ENCODE peak calls at places on chromosomes 11 and 22, in six cellular contexts. X is CD4-positive, alpha-beta T cell; Y is naive thymus-derived CD4-positive, alpha-beta T cell; L is activated CD4-positive, alpha-beta T cell treated with anti-CD3 and anti-CD28 coated beads for 36 hours; Q is T-cell; T is CD4-positive, CD25-positive, alpha-beta regulatory T cell. C is an unnamed sample.

GRCh38 chr22:29328055-29328454 is 12.6 kb upstream of the RASL10A start:
- ATAC-seq in Q (no peak), X (no peak), T (no peak), Y (no peak), L (peak), C (peak)

GRCh38 chr22:50161508-50162390 is 8.8 kb upstream of the PANX2 start:
- ATAC-seq in X (no peak), Y (no peak), Q (no peak), L (no peak), T (no peak), C (no peak)

GRCh38 chr11:114880458-114880857 is 202.1 kb downstream of the NXPE2 start:
- ATAC-seq in Q (no peak), Y (no peak), L (no peak), T (no peak), X (no peak), C (no peak)

GRCh38 chr11:26474401-26474800 is 97.7 kb downstream of the MUC15 start:
- ATAC-seq in Q (no peak), L (no peak), Y (no peak), T (no peak), X (no peak), C (no peak)

GRCh38 chr11:17771415-17771814 is 36.8 kb downstream of the KCNC1 start:
- ATAC-seq in X (no peak), Y (no peak), T (no peak), L (no peak), Q (no peak), C (no peak)

GRCh38 chr11:63910605-63911195 is 6.3 kb downstream of the RCOR2 start:
- ATAC-seq in Q (no peak), Y (no peak), X (no peak), L (no peak), T (no peak), C (no peak)

GRCh38 chr11:26331911-26332571 is at the start of gene ANO3:
- ATAC-seq in Y (no peak), Q (no peak), T (no peak), X (no peak), L (no peak), C (peak)

GRCh38 chr11:69242583-69242940 is 51.4 kb upstream of the MYEOV start:
- ATAC-seq in L (no peak), Q (peak), X (no peak), T (no peak), Y (no peak), C (no peak)

GRCh38 chr11:46504817-46505613 is 88.8 kb downstream of the AMBRA1 start:
- ATAC-seq in T (peak), X (no peak), Q (no peak), L (peak), Y (no peak), C (no peak)

GRCh38 chr22:37842015-37842793 is 1.9 kb downstream of the ANKRD54 start:
- ATAC-seq in L (no peak), T (no peak), Y (no peak), Q (no peak), X (no peak), C (no peak)

GRCh38 chr22:40757071-40757470 is 62.1 kb downstream of the SLC25A17 start:
- ATAC-seq in Y (no peak), Q (no peak), T (no peak), X (no peak), L (peak), C (no peak)

GRCh38 chr11:129323896-129324522 is 51.6 kb upstream of the BARX2 start:
- ATAC-seq in Y (peak), L (no peak), T (no peak), Q (no peak), X (no peak), C (no peak)

GRCh38 chr11:97814325-97814959 is 1206.3 kb upstream of the CNTN5 start:
- ATAC-seq in T (no peak), X (no peak), Q (no peak), L (no peak), Y (no peak), C (no peak)

GRCh38 chr11:620201-620600 is 4.5 kb upstream of the IRF7 start:
- ATAC-seq in L (no peak), Q (no peak), T (no peak), Y (no peak), X (no peak), C (no peak)

GRCh38 chr11:68749501-68750196 is 1.7 kb downstream of the TESMIN start:
- ATAC-seq in X (no peak), Q (no peak), L (no peak), Y (no peak), T (no peak), C (no peak)

GRCh38 chr11:135027461-135027860 is 615.4 kb upstream of the B3GAT1 start:
- ATAC-seq in X (no peak), T (no peak), L (no peak), Y (no peak), Q (no peak), C (no peak)

GRCh38 chr11:34223021-34223813 is 117.8 kb downstream of the NAT10 start:
- ATAC-seq in Q (no peak), T (no peak), L (no peak), Y (no peak), X (no peak), C (peak)

GRCh38 chr11:119340335-119341221 is at the start of gene C1QTNF5:
- ATAC-seq in Y (no peak), Q (no peak), X (no peak), T (no peak), L (no peak), C (no peak)

GRCh38 chr22:36010913-36011312 is 17.7 kb downstream of the RBFOX2 start:
- ATAC-seq in L (no peak), X (no peak), T (no peak), Q (no peak), Y (no peak), C (no peak)

GRCh38 chr11:29616611-29617010 is 400.2 kb downstream of the KCNA4 start:
- ATAC-seq in X (no peak), T (no peak), Q (no peak), Y (no peak), L (no peak), C (no peak)

GRCh38 chr11:64179221-64179620 is 6.8 kb upstream of the STIP1 start:
- ATAC-seq in L (no peak), X (no peak), Q (no peak), T (no peak), Y (no peak), C (no peak)

GRCh38 chr11:69122337-69122641 is 33.4 kb upstream of the SMIM38 start:
- ATAC-seq in Q (no peak), X (no peak), Y (no peak), L (no peak), T (no peak), C (no peak)

GRCh38 chr11:68903288-68903630 is 373 bp downstream of the MRPL21 start:
- ATAC-seq in L (peak), Y (peak), T (no peak), Q (peak), X (peak), C (peak)

GRCh38 chr11:1763336-1763795 is 361 bp downstream of the CTSD start:
- ATAC-seq in T (peak), Y (peak), X (peak), L (peak), Q (peak), C (peak)

GRCh38 chr11:102389253-102389652 is 42.2 kb downstream of the BIRC2 start:
- ATAC-seq in T (no peak), X (no peak), L (peak), Q (no peak), Y (no peak), C (no peak)